ENCODE peak calls at places on chromosomes 11 and 22, in five cellular contexts. Q is GM12878, E is spleen, P is heart left ventricle, R is GM12891. X is an unnamed sample.
A peak's percentile ranks its signal among the peaks of the same experiment; 100 is the strongest.

GRCh38 chr22:17898375-17898774 is 124.1 kb upstream of the BID start:
- DNase-seq in Q (no peak), E (no peak), P (no peak), R (no peak), X (no peak)

GRCh38 chr11:65412271-65413076 is 10.1 kb upstream of the NEAT1 start:
- DNase-seq in Q (no peak), E (peak; percentile 59), P (peak; percentile 36), R (no peak), X (no peak)

GRCh38 chr22:19597399-19597735 is 73.2 kb upstream of the CLDN5 start:
- DNase-seq in Q (no peak), E (peak; percentile 45), P (no peak), R (no peak), X (no peak)

GRCh38 chr22:50219800-50220602 is 19.2 kb downstream of the SELENOO start:
- DNase-seq in Q (no peak), E (no peak), P (no peak), R (no peak), X (no peak)

GRCh38 chr11:18802381-18803257 is 11.0 kb upstream of the PTPN5 start:
- DNase-seq in Q (peak; percentile 12), E (no peak), P (no peak), R (no peak), X (peak; percentile 64)

GRCh38 chr11:65551572-65552398 is 6.4 kb downstream of the LTBP3 start:
- DNase-seq in Q (no peak), E (peak; percentile 94), P (peak; percentile 63), R (no peak), X (no peak)

GRCh38 chr11:126597041-126597440 is 241.6 kb downstream of the ST3GAL4 start:
- DNase-seq in Q (no peak), E (peak; percentile 62), P (no peak), R (no peak), X (no peak)

GRCh38 chr11:134655189-134655937 is 243.3 kb upstream of the B3GAT1 start:
- DNase-seq in Q (no peak), E (peak; percentile 59), P (no peak), R (no peak), X (no peak)

GRCh38 chr11:69915501-69916250 is 96.5 kb upstream of the FGF3 start:
- DNase-seq in Q (no peak), E (peak; percentile 79), P (peak; percentile 85), R (peak; percentile 51), X (peak; percentile 68)

GRCh38 chr11:77346906-77347603 is 45.6 kb upstream of the GDPD4 start:
- DNase-seq in Q (no peak), E (no peak), P (no peak), R (no peak), X (no peak)

GRCh38 chr11:68890490-68891231 is 13.0 kb downstream of the MRPL21 start:
- DNase-seq in Q (no peak), E (peak; percentile 61), P (peak; percentile 91), R (no peak), X (no peak)
- TF ChIP-seq POLR2A in Q (peak; percentile 53), E (no peak), P (no peak), R (no peak), X (no peak)

GRCh38 chr11:64268687-64269379 is 15.6 kb downstream of the BAD start:
- DNase-seq in Q (no peak), E (peak; percentile 94), P (peak; percentile 80), R (no peak), X (no peak)

GRCh38 chr11:64268028-64268686 is 16.3 kb downstream of the BAD start:
- DNase-seq in Q (no peak), E (peak; percentile 84), P (peak; percentile 49), R (no peak), X (no peak)

GRCh38 chr11:64267207-64267945 is 16.0 kb downstream of the PLCB3 start:
- DNase-seq in Q (no peak), E (peak; percentile 86), P (no peak), R (no peak), X (no peak)

GRCh38 chr11:64271339-64272132 is 12.9 kb downstream of the BAD start:
- DNase-seq in Q (peak; percentile 77), E (peak; percentile 95), P (peak; percentile 95), R (peak; percentile 71), X (no peak)

DNA sequence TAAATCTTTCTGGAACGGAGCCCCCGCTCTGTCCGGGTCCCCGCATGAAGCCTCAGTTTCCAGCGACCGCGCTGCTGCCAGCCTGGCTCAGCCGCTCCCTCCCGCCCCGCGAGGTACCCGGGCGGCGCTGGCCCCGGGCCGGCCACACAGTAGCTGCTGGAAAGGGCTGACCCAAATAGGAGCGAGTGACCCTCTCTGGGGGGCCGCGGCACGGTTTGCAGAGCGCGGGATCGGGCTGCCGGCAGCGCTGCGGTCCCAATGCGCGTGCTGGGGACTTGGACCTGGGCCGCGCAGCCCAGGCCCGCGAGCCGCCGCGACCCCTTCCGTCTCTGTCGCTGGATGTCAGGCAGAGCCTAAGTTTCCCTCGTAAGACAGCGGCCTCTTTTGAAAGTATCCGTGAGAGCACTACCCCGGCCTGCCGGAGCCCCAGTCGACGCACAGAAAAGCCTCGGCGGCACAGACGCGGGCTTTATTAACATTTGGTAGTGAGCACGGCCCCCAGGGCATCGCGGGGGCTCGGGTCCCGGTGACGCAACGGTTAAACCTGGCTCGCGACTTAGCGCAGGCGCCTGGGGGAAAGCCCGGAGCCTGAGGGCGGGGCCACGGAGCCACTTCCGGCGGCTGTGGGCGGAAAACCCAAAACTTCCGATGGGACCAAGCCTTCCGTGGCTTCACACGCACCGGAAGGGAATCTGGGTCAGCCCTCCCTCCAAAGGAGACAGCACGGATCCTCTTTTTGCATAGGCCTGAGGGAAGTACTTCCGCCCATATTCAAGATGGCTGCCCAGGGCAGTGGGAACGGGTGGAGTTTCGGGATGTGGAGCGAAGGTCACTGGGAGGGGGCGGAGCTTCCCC is 14.9 kb downstream of the BAD start:
- DNase-seq in Q (peak; percentile 98), E (peak; percentile 99), P (peak; percentile 99), R (peak; percentile 84), X (peak; percentile 84)
- TF ChIP-seq POLR2A in Q (peak; percentile 77), E (peak; percentile 33), P (no peak), R (peak; percentile 67), X (peak; percentile 27)

DNA sequence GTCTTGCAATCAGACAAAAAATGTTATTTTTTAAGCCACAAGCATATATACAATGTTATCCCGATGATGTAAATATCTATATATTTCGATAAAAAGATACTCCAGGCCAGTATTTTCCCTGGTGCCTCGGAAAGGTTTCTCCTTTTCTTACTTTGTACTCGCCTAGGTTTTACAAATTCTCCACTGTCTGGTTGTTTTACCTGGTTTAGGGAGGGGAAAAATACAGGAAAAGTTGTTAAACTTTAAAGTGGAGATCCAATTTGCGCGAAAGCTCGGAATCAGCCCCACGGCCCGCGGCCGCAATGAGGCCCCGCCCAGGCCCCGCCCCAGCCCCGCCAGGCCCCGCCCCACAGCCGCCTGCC is 58.4 kb upstream of the WNT7B start:
- DNase-seq in Q (no peak), E (no peak), P (no peak), R (no peak), X (no peak)
- TF ChIP-seq POLR2A in Q (no peak), E (no peak), P (no peak), R (no peak), X (no peak)

GRCh38 chr11:561148-562003 is 606 bp downstream of the RASSF7 start:
- DNase-seq in Q (no peak), E (no peak), P (no peak), R (no peak), X (peak; percentile 93)
- TF ChIP-seq POLR2A in Q (peak; percentile 15), E (no peak), P (no peak), R (no peak), X (peak; percentile 24)

GRCh38 chr22:44728761-44729261 is 23.6 kb upstream of the ARHGAP8 start:
- DNase-seq in Q (no peak), E (no peak), P (no peak), R (no peak), X (no peak)
- TF ChIP-seq POLR2A in Q (no peak), E (no peak), P (no peak), R (no peak), X (no peak)

GRCh38 chr22:32499666-32500065 is 25.1 kb downstream of the FBXO7 start:
- DNase-seq in Q (no peak), E (no peak), P (no peak), R (no peak), X (no peak)
- TF ChIP-seq POLR2A in Q (no peak), E (no peak), P (no peak), R (no peak), X (no peak)

DNA sequence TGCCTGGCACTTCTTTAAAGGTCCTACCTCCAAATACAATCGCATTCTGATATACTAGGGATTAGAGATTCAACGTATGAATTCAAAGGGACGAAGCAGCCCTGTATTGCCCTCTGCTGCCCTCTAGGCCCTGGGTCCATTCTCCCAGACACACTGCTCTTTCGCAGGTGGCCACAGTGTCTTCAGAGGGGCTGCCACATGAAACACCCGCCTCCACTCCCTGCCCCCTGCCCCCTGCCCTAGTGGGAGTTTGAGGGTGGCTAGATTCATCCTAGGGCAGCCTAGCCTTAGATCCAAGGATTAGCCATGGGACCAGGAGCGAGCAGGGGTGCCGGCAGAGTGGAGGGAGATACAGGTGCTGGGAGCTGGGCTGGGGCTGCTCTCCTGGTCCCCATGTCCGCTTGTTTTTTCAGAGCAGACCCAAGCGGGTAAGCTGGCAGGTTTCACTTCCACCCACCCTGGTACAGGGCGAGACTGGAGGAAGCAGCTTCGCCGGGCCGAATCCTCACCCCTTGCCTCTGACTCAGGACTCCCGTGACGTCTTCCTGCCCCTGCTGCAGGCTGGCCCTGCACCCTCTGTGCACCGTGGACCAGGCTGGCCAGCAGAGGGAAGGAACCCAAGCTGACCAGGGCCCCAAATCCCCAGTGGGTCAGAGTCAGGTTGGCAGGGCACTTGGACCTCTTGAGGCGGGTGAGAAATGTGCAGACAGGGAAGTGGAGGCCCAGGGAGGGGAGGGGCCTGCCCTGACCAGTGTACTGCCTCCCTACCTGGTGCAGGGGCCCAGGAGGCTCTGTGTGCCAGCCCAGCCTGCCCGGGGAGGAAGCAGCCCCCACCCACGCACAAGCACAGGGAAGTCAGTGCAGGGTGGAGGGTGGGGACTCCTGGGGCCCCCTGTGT is 28.4 kb upstream of the HMOX1 start:
- DNase-seq in Q (no peak), E (peak; percentile 94), P (peak; percentile 86), R (no peak), X (no peak)
- TF ChIP-seq POLR2A in Q (no peak), E (no peak), P (no peak), R (no peak), X (no peak)

GRCh38 chr22:38218661-38219331 is 17.0 kb downstream of the MAFF start:
- DNase-seq in Q (no peak), E (no peak), P (peak; percentile 86), R (no peak), X (peak; percentile 75)
- TF ChIP-seq POLR2A in Q (no peak), E (no peak), P (no peak), R (no peak), X (no peak)